ENCODE peak calls at places on chromosomes 4 and X, in eight cellular contexts. R is AG10803, T is midbrain, U is adipocyte, H is SK-MEL-5, F is fibroblast of gingiva, G is nephron progenitor cell, L is progenitor cell of endocrine pancreas. Z is an unnamed sample.

GRCh38 chr4:1683371-1683902 is 676 bp downstream of the FAM53A start:
- DNase-seq in R (peak), U (peak), L (no peak), H (peak), T (no peak), G (no peak), F (peak), Z (peak)

GRCh38 chr4:108885211-108885610 is 122.4 kb upstream of the ETNPPL start:
- DNase-seq in R (peak), T (no peak), L (no peak), H (no peak), F (no peak), G (no peak), U (peak), Z (no peak)

GRCh38 chr4:78612398-78613005 is 60.9 kb downstream of the ANXA3 start:
- DNase-seq in U (peak), L (no peak), F (peak), R (peak), T (peak), H (peak), G (no peak), Z (peak)

GRCh38 chrX:45191820-45192409 is 8.8 kb downstream of the DIPK2B start:
- DNase-seq in G (no peak), R (no peak), L (no peak), U (no peak), T (peak), F (no peak), H (no peak), Z (no peak)

GRCh38 chr4:88809561-88810219 is 112.1 kb upstream of the NAP1L5 start:
- DNase-seq in U (no peak), H (no peak), L (no peak), G (no peak), T (peak), F (peak), R (peak), Z (no peak)

GRCh38 chr4:98210293-98210692 is 50.9 kb upstream of the RAP1GDS1 start:
- DNase-seq in G (no peak), T (no peak), R (no peak), L (no peak), U (no peak), H (no peak), F (no peak), Z (no peak)

GRCh38 chr4:125780159-125780558 is 465.4 kb downstream of the FAT4 start:
- DNase-seq in F (peak), R (peak), G (no peak), U (peak), H (no peak), T (no peak), L (no peak), Z (peak)

GRCh38 chr4:102574317-102574716 is 73.2 kb downstream of the NFKB1 start:
- DNase-seq in R (peak), T (no peak), H (no peak), U (no peak), G (no peak), L (no peak), F (no peak), Z (no peak)

GRCh38 chr4:137685357-137685756 is 153.1 kb upstream of the PCDH18 start:
- DNase-seq in L (no peak), U (peak), R (peak), G (no peak), F (peak), H (no peak), T (no peak), Z (no peak)

GRCh38 chrX:46326161-46326560 is 219.1 kb downstream of the ZNF674 start:
- DNase-seq in T (no peak), R (peak), L (no peak), F (peak), H (no peak), U (peak), G (no peak), Z (peak)

GRCh38 chr4:86934147-86934771 is 552 bp upstream of the AFF1 start:
- DNase-seq in G (peak), U (no peak), H (peak), F (no peak), T (no peak), R (no peak), L (no peak), Z (no peak)

GRCh38 chrX:13898084-13898483 is 81.2 kb upstream of the GPM6B start:
- DNase-seq in F (peak), L (no peak), G (peak), U (peak), T (peak), H (peak), R (peak), Z (peak)

GRCh38 chr4:38177035-38177791 is 217.0 kb downstream of the PTTG2 start:
- DNase-seq in T (no peak), R (peak), H (no peak), L (no peak), F (no peak), U (no peak), G (no peak), Z (peak)

GRCh38 chr4:59646082-59646481 is 1554.0 kb upstream of the ADGRL3 start:
- DNase-seq in G (no peak), F (no peak), T (no peak), R (no peak), U (no peak), L (no peak), H (no peak), Z (no peak)

GRCh38 chrX:140943513-140943912 is 58.9 kb upstream of the SPANXB1 start:
- DNase-seq in T (no peak), U (no peak), R (no peak), L (no peak), H (no peak), G (no peak), F (no peak), Z (no peak)

GRCh38 chrX:47160781-47161180 is 15.8 kb downstream of the RBM10 start:
- DNase-seq in F (peak), U (no peak), H (peak), R (peak), T (no peak), G (no peak), L (no peak), Z (no peak)

GRCh38 chr4:55437823-55438222 is 42.1 kb downstream of the TMEM165 start:
- DNase-seq in H (no peak), G (no peak), T (no peak), F (no peak), L (no peak), U (no peak), R (no peak), Z (no peak)

GRCh38 chrX:14027511-14028019 is 2.1 kb downstream of the GEMIN8 start:
- DNase-seq in L (no peak), G (no peak), F (peak), T (peak), H (peak), U (peak), R (peak), Z (peak)

GRCh38 chr4:4912155-4912554 is 52.7 kb downstream of the MSX1 start:
- DNase-seq in L (no peak), R (no peak), F (no peak), G (no peak), H (no peak), T (no peak), U (no peak), Z (no peak)

GRCh38 chr4:12041828-12042227 is 613.1 kb upstream of the HS3ST1 start:
- DNase-seq in H (peak), F (no peak), L (no peak), G (peak), R (no peak), T (no peak), U (no peak), Z (no peak)

GRCh38 chr4:154082760-154083530 is 294.1 kb upstream of the SFRP2 start:
- DNase-seq in R (peak), F (no peak), T (no peak), U (no peak), G (no peak), H (peak), L (no peak), Z (peak)

GRCh38 chr4:118363166-118363565 is 10.4 kb upstream of the PRSS12 start:
- DNase-seq in G (no peak), T (no peak), R (peak), U (no peak), H (no peak), L (no peak), F (no peak), Z (peak)

GRCh38 chr4:152992027-152992426 is 55.9 kb downstream of the FHDC1 start:
- DNase-seq in G (no peak), T (no peak), U (no peak), F (no peak), R (no peak), H (no peak), L (no peak), Z (no peak)

GRCh38 chr4:8231551-8232049 is 32.5 kb downstream of the SH3TC1 start:
- DNase-seq in G (no peak), T (no peak), H (no peak), R (no peak), L (no peak), F (no peak), U (no peak), Z (no peak)

GRCh38 chr4:22554670-22555069 is 38.8 kb upstream of the ADGRA3 start:
- DNase-seq in U (no peak), H (no peak), G (no peak), R (no peak), F (no peak), T (no peak), L (no peak), Z (no peak)

GRCh38 chr4:60611762-60612496 is 588.2 kb upstream of the ADGRL3 start:
- DNase-seq in R (no peak), T (no peak), U (no peak), G (no peak), L (no peak), F (no peak), H (no peak), Z (no peak)

GRCh38 chr4:39348371-39349265 is 17.5 kb downstream of the RFC1 start:
- DNase-seq in R (peak), F (no peak), G (no peak), L (no peak), H (no peak), T (no peak), U (peak), Z (peak)

GRCh38 chr4:128068927-128069326 is 7.8 kb downstream of the LARP1B start:
- DNase-seq in F (peak), T (no peak), L (no peak), H (peak), R (peak), G (no peak), U (peak), Z (peak)

GRCh38 chr4:53714377-53715140 is 123.3 kb upstream of the LNX1 start:
- DNase-seq in G (no peak), T (no peak), H (no peak), L (no peak), R (peak), U (peak), F (peak), Z (peak)

GRCh38 chr4:122300776-122301175 is 78.0 kb upstream of the ADAD1 start:
- DNase-seq in G (no peak), T (no peak), U (no peak), F (no peak), L (no peak), H (peak), R (no peak), Z (no peak)

GRCh38 chr4:32789026-32789608 is 2068.9 kb downstream of the PCDH7 start:
- DNase-seq in T (peak), G (no peak), R (no peak), L (no peak), U (peak), H (peak), F (peak), Z (no peak)

GRCh38 chr4:184150102-184150839 is 67.4 kb downstream of the ENPP6 start:
- DNase-seq in G (no peak), F (no peak), R (no peak), L (no peak), T (no peak), H (no peak), U (no peak), Z (no peak)

Z was measured in myocyte.